ENCODE peak calls at places on chromosomes 7 and 10, in five cellular contexts. One of them, this sample, is unnamed.

GRCh38 chr10:77162697-77163096 is 474.9 kb downstream of the KCNMA1 start:
- DNase-seq in Caki2: no peak
- DNase-seq in fibroblast of pulmonary artery: peak
- DNase-seq in posterior cingulate gyrus: no peak
- DNase-seq in NCI-H1417: no peak
- DNase-seq in this sample: no peak

GRCh38 chr10:14953452-14954000 is 370 bp downstream of the DCLRE1C start:
- DNase-seq in fibroblast of pulmonary artery: peak
- DNase-seq in NCI-H1417: peak
- DNase-seq in posterior cingulate gyrus: no peak
- DNase-seq in Caki2: no peak
- DNase-seq in this sample: no peak

GRCh38 chr10:67115972-67116371 is 190.1 kb downstream of the LRRTM3 start:
- DNase-seq in posterior cingulate gyrus: no peak
- DNase-seq in NCI-H1417: no peak
- DNase-seq in Caki2: peak
- DNase-seq in fibroblast of pulmonary artery: peak
- DNase-seq in this sample: no peak

GRCh38 chr7:12570529-12571461 is at the start of gene SCIN:
- DNase-seq in posterior cingulate gyrus: peak
- DNase-seq in NCI-H1417: peak
- DNase-seq in Caki2: peak
- DNase-seq in fibroblast of pulmonary artery: peak
- DNase-seq in this sample: no peak

GRCh38 chr7:22944506-22944905 is 69.4 kb downstream of the HYCC1 start:
- DNase-seq in fibroblast of pulmonary artery: peak
- DNase-seq in Caki2: no peak
- DNase-seq in NCI-H1417: no peak
- DNase-seq in posterior cingulate gyrus: no peak
- DNase-seq in this sample: no peak

GRCh38 chr7:129368389-129368986 is 65.7 kb upstream of the STRIP2 start:
- DNase-seq in NCI-H1417: no peak
- DNase-seq in fibroblast of pulmonary artery: no peak
- DNase-seq in posterior cingulate gyrus: no peak
- DNase-seq in Caki2: no peak
- DNase-seq in this sample: no peak

GRCh38 chr7:144670251-144670650 is 165.6 kb downstream of the TPK1 start:
- DNase-seq in Caki2: peak
- DNase-seq in NCI-H1417: no peak
- DNase-seq in fibroblast of pulmonary artery: peak
- DNase-seq in posterior cingulate gyrus: no peak
- DNase-seq in this sample: no peak

GRCh38 chr7:94043299-94043698 is 39.1 kb upstream of the BET1 start:
- DNase-seq in fibroblast of pulmonary artery: peak
- DNase-seq in NCI-H1417: no peak
- DNase-seq in posterior cingulate gyrus: no peak
- DNase-seq in Caki2: no peak
- DNase-seq in this sample: no peak

GRCh38 chr7:113086431-113086888 is at the start of gene GPR85:
- DNase-seq in posterior cingulate gyrus: peak
- DNase-seq in Caki2: peak
- DNase-seq in fibroblast of pulmonary artery: peak
- DNase-seq in NCI-H1417: peak
- DNase-seq in this sample: peak

GRCh38 chr7:100865971-100866720 is 1.0 kb upstream of the TRIP6 start:
- DNase-seq in fibroblast of pulmonary artery: no peak
- DNase-seq in NCI-H1417: no peak
- DNase-seq in Caki2: peak
- DNase-seq in posterior cingulate gyrus: peak
- DNase-seq in this sample: no peak

GRCh38 chr7:100859856-100860255 is 7.3 kb upstream of the TRIP6 start:
- DNase-seq in posterior cingulate gyrus: no peak
- DNase-seq in Caki2: no peak
- DNase-seq in NCI-H1417: no peak
- DNase-seq in fibroblast of pulmonary artery: no peak
- DNase-seq in this sample: no peak

GRCh38 chr10:73039635-73040034 is 57.0 kb downstream of the P4HA1 start:
- DNase-seq in fibroblast of pulmonary artery: peak
- DNase-seq in Caki2: peak
- DNase-seq in NCI-H1417: no peak
- DNase-seq in posterior cingulate gyrus: no peak
- DNase-seq in this sample: no peak

GRCh38 chr10:69652111-69652856 is 22.2 kb downstream of the FAM241B start:
- DNase-seq in Caki2: no peak
- DNase-seq in fibroblast of pulmonary artery: no peak
- DNase-seq in NCI-H1417: no peak
- DNase-seq in posterior cingulate gyrus: peak
- DNase-seq in this sample: no peak

GRCh38 chr10:114643158-114643557 is 14.9 kb downstream of the ABLIM1 start:
- DNase-seq in NCI-H1417: no peak
- DNase-seq in Caki2: no peak
- DNase-seq in fibroblast of pulmonary artery: no peak
- DNase-seq in posterior cingulate gyrus: no peak
- DNase-seq in this sample: no peak

GRCh38 chr10:114401195-114401741 is 3.0 kb downstream of the AFAP1L2 start:
- DNase-seq in NCI-H1417: no peak
- DNase-seq in Caki2: no peak
- DNase-seq in posterior cingulate gyrus: peak
- DNase-seq in fibroblast of pulmonary artery: peak
- DNase-seq in this sample: no peak

GRCh38 chr10:28400176-28400575 is 97.3 kb upstream of the MPP7 start:
- DNase-seq in fibroblast of pulmonary artery: no peak
- DNase-seq in NCI-H1417: no peak
- DNase-seq in posterior cingulate gyrus: no peak
- DNase-seq in Caki2: no peak
- DNase-seq in this sample: no peak

GRCh38 chr7:42247301-42247700 is 10.3 kb upstream of the GLI3 start:
- DNase-seq in posterior cingulate gyrus: no peak
- DNase-seq in Caki2: no peak
- DNase-seq in fibroblast of pulmonary artery: peak
- DNase-seq in NCI-H1417: no peak
- DNase-seq in this sample: no peak

GRCh38 chr7:55518836-55519235 is 53.5 kb downstream of the VOPP1 start:
- DNase-seq in posterior cingulate gyrus: no peak
- DNase-seq in Caki2: no peak
- DNase-seq in fibroblast of pulmonary artery: no peak
- DNase-seq in NCI-H1417: no peak
- DNase-seq in this sample: no peak

GRCh38 chr10:29736325-29737208 is 101.8 kb upstream of the SVIL start:
- DNase-seq in fibroblast of pulmonary artery: peak
- DNase-seq in Caki2: peak
- DNase-seq in posterior cingulate gyrus: no peak
- DNase-seq in NCI-H1417: peak
- DNase-seq in this sample: peak

GRCh38 chr7:155412416-155413253 is 45.3 kb upstream of the EN2 start:
- DNase-seq in NCI-H1417: peak
- DNase-seq in posterior cingulate gyrus: peak
- DNase-seq in fibroblast of pulmonary artery: peak
- DNase-seq in Caki2: peak
- DNase-seq in this sample: peak

GRCh38 chr7:30906014-30906413 is 5.6 kb upstream of the AQP1 start:
- DNase-seq in posterior cingulate gyrus: no peak
- DNase-seq in Caki2: no peak
- DNase-seq in NCI-H1417: no peak
- DNase-seq in fibroblast of pulmonary artery: no peak
- DNase-seq in this sample: no peak

GRCh38 chr10:47218803-47219202 is 81.2 kb upstream of the GDF10 start:
- DNase-seq in fibroblast of pulmonary artery: no peak
- DNase-seq in NCI-H1417: no peak
- DNase-seq in posterior cingulate gyrus: no peak
- DNase-seq in Caki2: no peak
- DNase-seq in this sample: no peak

GRCh38 chr10:78170026-78170475 is 136.4 kb downstream of the RPS24 start:
- DNase-seq in posterior cingulate gyrus: no peak
- DNase-seq in Caki2: no peak
- DNase-seq in fibroblast of pulmonary artery: peak
- DNase-seq in NCI-H1417: no peak
- DNase-seq in this sample: no peak

GRCh38 chr10:12466701-12467100 is 117.4 kb downstream of the CAMK1D start:
- DNase-seq in fibroblast of pulmonary artery: no peak
- DNase-seq in posterior cingulate gyrus: no peak
- DNase-seq in NCI-H1417: peak
- DNase-seq in Caki2: peak
- DNase-seq in this sample: peak

GRCh38 chr10:116417821-116418220 is 9.8 kb upstream of the PNLIPRP3 start:
- DNase-seq in NCI-H1417: no peak
- DNase-seq in fibroblast of pulmonary artery: no peak
- DNase-seq in Caki2: no peak
- DNase-seq in posterior cingulate gyrus: no peak
- DNase-seq in this sample: no peak

GRCh38 chr10:5283305-5284158 is 81.2 kb upstream of the UCN3 start:
- DNase-seq in fibroblast of pulmonary artery: peak
- DNase-seq in posterior cingulate gyrus: peak
- DNase-seq in Caki2: peak
- DNase-seq in NCI-H1417: peak
- DNase-seq in this sample: peak

GRCh38 chr10:122696687-122697086 is 3.0 kb downstream of the C10orf120 start:
- DNase-seq in fibroblast of pulmonary artery: no peak
- DNase-seq in posterior cingulate gyrus: no peak
- DNase-seq in Caki2: no peak
- DNase-seq in NCI-H1417: no peak
- DNase-seq in this sample: no peak

GRCh38 chr10:129912161-129912917 is 51.7 kb downstream of the EBF3 start:
- DNase-seq in fibroblast of pulmonary artery: no peak
- DNase-seq in NCI-H1417: no peak
- DNase-seq in posterior cingulate gyrus: no peak
- DNase-seq in Caki2: no peak
- DNase-seq in this sample: no peak

GRCh38 chr7:65832281-65832680 is 40.6 kb upstream of the VKORC1L1 start:
- DNase-seq in NCI-H1417: no peak
- DNase-seq in posterior cingulate gyrus: no peak
- DNase-seq in fibroblast of pulmonary artery: peak
- DNase-seq in Caki2: peak
- DNase-seq in this sample: no peak

GRCh38 chr10:4671451-4672145 is 154.4 kb upstream of the AKR1E2 start:
- DNase-seq in posterior cingulate gyrus: no peak
- DNase-seq in NCI-H1417: no peak
- DNase-seq in Caki2: peak
- DNase-seq in fibroblast of pulmonary artery: no peak
- DNase-seq in this sample: no peak

GRCh38 chr7:108045154-108045553 is 42.2 kb upstream of the LAMB1 start:
- DNase-seq in Caki2: no peak
- DNase-seq in posterior cingulate gyrus: no peak
- DNase-seq in NCI-H1417: no peak
- DNase-seq in fibroblast of pulmonary artery: peak
- DNase-seq in this sample: no peak

GRCh38 chr7:128351296-128352123 is 7.8 kb upstream of the RBM28 start:
- DNase-seq in posterior cingulate gyrus: no peak
- DNase-seq in NCI-H1417: no peak
- DNase-seq in fibroblast of pulmonary artery: no peak
- DNase-seq in Caki2: no peak
- DNase-seq in this sample: no peak

GRCh38 chr7:27611043-27611442 is 51.6 kb downstream of the HIBADH start:
- DNase-seq in Caki2: peak
- DNase-seq in posterior cingulate gyrus: no peak
- DNase-seq in NCI-H1417: peak
- DNase-seq in fibroblast of pulmonary artery: no peak
- DNase-seq in this sample: no peak

GRCh38 chr10:104334965-104335650 is 3.2 kb downstream of the ITPRIP start:
- DNase-seq in NCI-H1417: peak
- DNase-seq in fibroblast of pulmonary artery: peak
- DNase-seq in Caki2: peak
- DNase-seq in posterior cingulate gyrus: no peak
- DNase-seq in this sample: no peak